ENCODE peak calls at places on chromosome 15, in eight cellular contexts. C, Z, Q, I, S, K, H and N are unnamed samples.
A peak's percentile ranks its signal among the peaks of the same experiment; 100 is the strongest.

GRCh38 chr15:47987908-47988532 is 132.8 kb upstream of the SLC24A5 start:
- DNase-seq in C (no peak), Z (no peak), Q (peak; percentile 70), I (no peak), S (no peak), K (peak; percentile 46), H (peak; percentile 15), N (no peak)

GRCh38 chr15:89105147-89105546 is 16.9 kb downstream of the ABHD2 start:
- DNase-seq in C (no peak), Z (no peak), Q (peak; percentile 99), I (no peak), S (no peak), K (no peak), H (no peak), N (no peak)

GRCh38 chr15:50066202-50066601 is 52.8 kb downstream of the ATP8B4 start:
- DNase-seq in C (no peak), Z (no peak), Q (peak; percentile 32), I (no peak), S (no peak), K (no peak), H (no peak), N (no peak)

GRCh38 chr15:78234515-78235040 is at the start of gene ACSBG1:
- DNase-seq in C (no peak), Z (no peak), Q (no peak), I (peak; percentile 47), S (no peak), K (no peak), H (no peak), N (no peak)

GRCh38 chr15:69609776-69610175 is 157.2 kb downstream of the RPLP1 start:
- DNase-seq in C (no peak), Z (no peak), Q (no peak), I (no peak), S (peak; percentile 4), K (no peak), H (no peak), N (no peak)

GRCh38 chr15:47742334-47742733 is 25.0 kb downstream of the SEMA6D start:
- DNase-seq in C (no peak), Z (no peak), Q (no peak), I (no peak), S (no peak), K (no peak), H (no peak), N (no peak)

GRCh38 chr15:62942411-62942810 is 100.1 kb upstream of the TPM1 start:
- DNase-seq in C (no peak), Z (no peak), Q (no peak), I (no peak), S (no peak), K (no peak), H (no peak), N (no peak)

GRCh38 chr15:68442041-68442440 is 10.1 kb upstream of the ITGA11 start:
- DNase-seq in C (no peak), Z (no peak), Q (peak; percentile 45), I (no peak), S (no peak), K (no peak), H (no peak), N (no peak)

GRCh38 chr15:67967871-67968423 is 86.2 kb upstream of the PIAS1 start:
- DNase-seq in C (peak; percentile 76), Z (peak; percentile 82), Q (peak; percentile 47), I (peak; percentile 93), S (peak; percentile 84), K (peak; percentile 72), H (peak; percentile 88), N (no peak)

GRCh38 chr15:40072216-40072990 is 33.4 kb upstream of the SRP14 start:
- DNase-seq in C (no peak), Z (peak; percentile 51), Q (no peak), I (no peak), S (no peak), K (no peak), H (no peak), N (no peak)

GRCh38 chr15:73777741-73778140 is 24.6 kb upstream of the INSYN1 start:
- DNase-seq in C (no peak), Z (no peak), Q (no peak), I (no peak), S (no peak), K (no peak), H (no peak), N (no peak)

GRCh38 chr15:76994001-76994400 is 925 bp upstream of the PSTPIP1 start:
- DNase-seq in C (peak; percentile 44), Z (peak; percentile 63), Q (no peak), I (peak; percentile 67), S (peak; percentile 80), K (peak; percentile 14), H (no peak), N (no peak)

GRCh38 chr15:70504988-70505387 is 258.4 kb downstream of the UACA start:
- DNase-seq in C (no peak), Z (no peak), Q (no peak), I (no peak), S (no peak), K (no peak), H (no peak), N (no peak)

GRCh38 chr15:73915085-73915484 is 11.2 kb upstream of the LOXL1 start:
- DNase-seq in C (no peak), Z (no peak), Q (peak; percentile 43), I (no peak), S (no peak), K (no peak), H (no peak), N (no peak)

GRCh38 chr15:64161688-64162477 is 939 bp downstream of the PPIB start:
- DNase-seq in C (no peak), Z (no peak), Q (no peak), I (no peak), S (no peak), K (no peak), H (no peak), N (no peak)

GRCh38 chr15:64156652-64157331 is 5.3 kb downstream of the SNX22 start:
- DNase-seq in C (no peak), Z (peak; percentile 46), Q (no peak), I (no peak), S (no peak), K (no peak), H (peak; percentile 9), N (no peak)

GRCh38 chr15:64157599-64158125 is 5.2 kb downstream of the PPIB start:
- DNase-seq in C (no peak), Z (no peak), Q (no peak), I (no peak), S (no peak), K (no peak), H (no peak), N (no peak)

GRCh38 chr15:64155802-64156651 is 4.5 kb downstream of the SNX22 start:
- DNase-seq in C (no peak), Z (no peak), Q (no peak), I (no peak), S (no peak), K (no peak), H (no peak), N (no peak)

DNA sequence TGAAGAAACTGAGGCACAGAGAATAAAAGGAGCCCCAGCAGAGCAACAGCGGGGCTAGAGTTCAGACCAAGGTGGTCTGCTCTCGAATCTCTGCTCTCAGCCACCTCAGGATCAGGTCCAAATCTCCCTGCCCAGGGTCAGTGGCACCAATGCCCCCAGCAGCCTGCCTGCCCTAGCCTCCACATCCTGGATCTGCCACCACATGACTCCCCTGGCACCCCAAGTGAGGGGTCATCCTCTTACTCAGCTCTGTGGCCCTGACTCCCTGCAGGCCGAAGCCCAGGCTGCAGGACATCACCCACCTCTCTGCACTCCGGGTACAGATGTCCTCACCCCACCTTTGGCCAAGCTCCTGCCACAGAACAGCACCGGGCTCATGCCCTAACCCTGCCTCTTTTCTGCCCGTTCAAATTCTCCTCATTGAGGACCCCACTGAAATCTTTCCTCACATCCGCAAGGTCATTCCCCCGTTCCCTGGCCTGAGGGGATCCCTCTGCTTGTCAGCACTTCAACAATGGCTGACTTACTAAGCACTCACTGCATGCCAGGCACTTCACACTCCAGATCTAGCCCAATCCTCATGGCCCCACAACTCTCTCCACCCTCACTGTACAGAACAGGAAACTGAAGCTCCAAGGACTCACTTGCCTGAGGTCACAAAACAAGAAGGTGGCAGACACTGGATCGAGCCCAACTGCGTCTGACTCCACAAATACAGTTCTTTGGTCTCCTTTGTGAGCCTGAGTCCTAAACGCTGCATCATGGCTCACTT is 4.3 kb downstream of the PPIB start:
- DNase-seq in C (no peak), Z (peak; percentile 44), Q (no peak), I (no peak), S (no peak), K (no peak), H (peak; percentile 23), N (no peak)
- TF ChIP-seq POLR2A in C (no peak), Z (no peak), Q (no peak), I (no peak), S (no peak), K (no peak), H (no peak), N (no peak)

DNA sequence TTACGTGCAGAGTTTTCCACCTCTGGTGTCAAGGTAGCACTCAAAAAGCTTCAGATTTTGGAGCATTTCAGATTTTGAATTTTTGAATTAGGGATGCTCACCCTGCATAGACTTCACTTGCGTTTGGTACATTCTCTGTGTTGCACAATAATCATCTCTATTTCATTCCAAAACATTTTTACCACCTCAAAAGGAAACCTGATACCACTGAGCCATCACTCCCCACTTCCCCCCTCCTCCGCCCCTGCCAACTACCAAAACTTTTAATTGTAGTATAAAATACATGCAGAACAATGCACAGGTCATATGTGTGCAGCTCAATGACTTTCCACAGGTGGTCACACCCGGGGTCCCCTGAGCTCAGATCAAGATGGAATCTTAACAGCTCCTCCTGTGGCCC is 208.8 kb downstream of the SV2B start:
- DNase-seq in C (no peak), Z (no peak), Q (no peak), I (no peak), S (no peak), K (no peak), H (no peak), N (no peak)
- H3K27me3 ChIP-seq in C (peaks cover 15% of the 10 kb centered on the region), Z (no peaks in the 10 kb centered on the region), Q (peaks cover 20% of the 10 kb centered on the region), I (no peaks in the 10 kb centered on the region), S (no peaks in the 10 kb centered on the region), K (no peaks in the 10 kb centered on the region), H (no peaks in the 10 kb centered on the region), N (no peaks in the 10 kb centered on the region)

GRCh38 chr15:61644550-61644949 is 415.4 kb upstream of the RORA start:
- DNase-seq in C (no peak), Z (no peak), Q (no peak), I (no peak), S (no peak), K (no peak), H (no peak), N (no peak)
- TF ChIP-seq CTCF in C (no peak), Z (no peak), Q (no peak), I (no peak), S (no peak), K (no peak), H (no peak), N (no peak)

DNA sequence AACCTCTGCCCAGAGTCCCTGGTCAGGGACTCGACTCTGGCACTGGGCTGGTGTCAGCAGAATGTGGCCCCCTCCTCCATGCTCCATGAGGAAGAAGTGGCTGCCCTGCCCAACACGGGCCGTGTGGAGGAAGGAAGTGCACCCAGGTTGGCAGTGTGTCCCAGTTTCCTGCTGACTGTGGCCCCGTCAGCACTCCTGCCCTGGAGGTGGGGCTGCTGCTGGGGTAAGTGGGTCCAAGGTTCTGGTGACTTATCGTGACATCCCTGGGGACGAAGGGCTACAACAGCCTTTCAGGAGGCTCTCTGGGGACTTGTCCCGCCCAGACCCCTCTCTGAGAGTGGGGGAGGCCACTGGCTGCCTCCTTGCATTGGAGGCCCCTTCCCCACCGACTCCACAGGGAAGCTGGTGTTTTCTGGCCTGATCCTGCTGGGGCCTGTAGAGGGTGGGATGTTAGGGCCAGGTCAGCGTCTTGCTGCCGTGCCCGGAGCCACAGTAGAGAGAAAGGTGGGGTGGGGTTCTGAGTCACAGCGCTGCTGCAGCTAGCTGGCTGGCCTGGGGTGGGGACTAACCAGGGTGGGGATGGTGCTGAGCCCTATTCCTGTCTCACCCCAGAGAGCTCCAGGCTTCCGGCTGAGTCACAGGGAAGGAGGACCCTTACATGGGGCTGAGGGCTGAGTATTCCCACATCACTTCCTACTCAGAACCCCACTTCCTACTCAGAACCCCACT is 10.5 kb downstream of the SEMA4B start:
- DNase-seq in C (peak; percentile 79), Z (no peak), Q (peak; percentile 67), I (no peak), S (peak; percentile 69), K (peak; percentile 59), H (no peak), N (no peak)
- TF ChIP-seq POLR2A in C (no peak), Z (no peak), Q (no peak), I (no peak), S (no peak), K (no peak), H (no peak), N (no peak)